ENCODE peak calls at places on chromosomes 5 and 9, in eight cellular contexts. H is GM12878, C is transverse colon, J is adrenal gland, U is HCT116, P is sigmoid colon, N is heart left ventricle, L is gastrocnemius medialis. G is an unnamed sample.
A peak's percentile ranks its signal among the peaks of the same experiment; 100 is the strongest.

GRCh38 chr5:128199104-128199503 is 115.5 kb downstream of the SLC12A2 start:
- DNase-seq in H (no peak), C (no peak), J (no peak), U (peak; percentile 51), P (no peak), N (no peak), L (peak; percentile 77), G (no peak)

GRCh38 chr9:27150758-27151431 is 41.9 kb downstream of the TEK start:
- DNase-seq in H (no peak), C (no peak), J (no peak), U (no peak), P (no peak), N (no peak), L (no peak), G (no peak)

GRCh38 chr5:149127394-149127955 is 13.8 kb upstream of the ABLIM3 start:
- DNase-seq in H (no peak), C (no peak), J (no peak), U (no peak), P (no peak), N (no peak), L (no peak), G (no peak)

GRCh38 chr9:108477538-108478006 is 378.2 kb downstream of the ACTL7B start:
- DNase-seq in H (no peak), C (peak; percentile 71), J (no peak), U (no peak), P (no peak), N (no peak), L (no peak), G (no peak)

GRCh38 chr5:18772475-18772874 is 1138.2 kb downstream of the TAF11L14 start:
- DNase-seq in H (no peak), C (no peak), J (no peak), U (no peak), P (no peak), N (no peak), L (no peak), G (no peak)

GRCh38 chr5:126965061-126965475 is 65.3 kb downstream of the MARCHF3 start:
- DNase-seq in H (peak; percentile 55), C (no peak), J (no peak), U (no peak), P (no peak), N (no peak), L (no peak), G (no peak)

GRCh38 chr9:14156046-14156445 is 157.9 kb downstream of the NFIB start:
- DNase-seq in H (peak; percentile 37), C (no peak), J (no peak), U (no peak), P (no peak), N (no peak), L (no peak), G (no peak)

GRCh38 chr5:178625679-178626483 is 969 bp downstream of the CLK4 start:
- DNase-seq in H (no peak), C (no peak), J (no peak), U (no peak), P (no peak), N (no peak), L (peak; percentile 22), G (no peak)

GRCh38 chr9:90848866-90849265 is 47.2 kb downstream of the SYK start:
- DNase-seq in H (no peak), C (no peak), J (no peak), U (no peak), P (no peak), N (no peak), L (no peak), G (no peak)

GRCh38 chr5:10503321-10503720 is 60.5 kb upstream of the ANKRD33B start:
- DNase-seq in H (no peak), C (no peak), J (no peak), U (no peak), P (no peak), N (no peak), L (no peak), G (no peak)

GRCh38 chr9:6715755-6716643 is 41.8 kb upstream of the KDM4C start:
- DNase-seq in H (peak; percentile 76), C (peak; percentile 85), J (peak; percentile 32), U (peak; percentile 56), P (peak; percentile 67), N (peak; percentile 57), L (peak; percentile 19), G (peak; percentile 73)
- TF ChIP-seq POLR2A in H (peak; percentile 97), C (peak; percentile 80), J (no peak), U (peak; percentile 42), P (no peak), N (no peak), L (no peak), G (no peak)

GRCh38 chr5:151024894-151025606 is 4.7 kb downstream of the GPX3 start:
- DNase-seq in H (no peak), C (no peak), J (no peak), U (no peak), P (no peak), N (no peak), L (no peak), G (no peak)

GRCh38 chr5:151026088-151026487 is 5.7 kb downstream of the GPX3 start:
- DNase-seq in H (no peak), C (no peak), J (no peak), U (no peak), P (no peak), N (no peak), L (peak; percentile 45), G (no peak)

GRCh38 chr5:151027961-151028479 is 7.6 kb downstream of the GPX3 start:
- DNase-seq in H (no peak), C (no peak), J (no peak), U (no peak), P (peak; percentile 74), N (no peak), L (peak; percentile 24), G (no peak)

GRCh38 chr5:151028717-151029116 is 8.3 kb downstream of the GPX3 start:
- DNase-seq in H (no peak), C (no peak), J (no peak), U (no peak), P (peak; percentile 78), N (no peak), L (peak; percentile 53), G (no peak)

DNA sequence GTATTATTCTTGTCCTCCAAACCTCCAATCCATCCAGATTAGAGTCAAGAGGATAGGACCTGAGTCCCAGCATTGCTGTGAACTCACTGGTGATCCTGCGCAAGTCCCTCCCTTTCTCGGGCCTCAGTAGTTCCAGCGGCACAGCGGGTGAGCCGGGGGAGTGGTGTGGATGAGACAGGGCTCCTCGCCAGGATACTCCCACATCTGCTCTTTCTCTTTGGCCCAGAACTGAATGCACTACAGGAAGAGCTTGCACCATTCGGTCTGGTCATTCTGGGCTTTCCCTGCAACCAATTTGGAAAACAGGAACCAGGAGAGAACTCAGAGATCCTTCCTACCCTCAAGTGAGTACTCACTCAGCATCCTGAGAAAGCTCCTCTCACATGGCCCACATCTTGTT is 6.3 kb downstream of the GPX3 start:
- DNase-seq in H (no peak), C (no peak), J (peak; percentile 49), U (no peak), P (peak; percentile 82), N (peak; percentile 66), L (peak; percentile 60), G (peak; percentile 74)
- H3K4me1 ChIP-seq in H (no peaks in the 10 kb centered on the region), C (peaks cover 18% of the 10 kb centered on the region), J (peaks cover 46% of the 10 kb centered on the region), U (no peaks in the 10 kb centered on the region), P (peaks cover 48% of the 10 kb centered on the region), N (peaks cover 94% of the 10 kb centered on the region), L (peaks cover 83% of the 10 kb centered on the region), G (peaks cover 33% of the 10 kb centered on the region)

GRCh38 chr5:73120222-73121108 is at the start of gene TMEM171:
- DNase-seq in H (no peak), C (peak; percentile 86), J (no peak), U (peak; percentile 16), P (no peak), N (no peak), L (peak; percentile 37), G (no peak)
- TF ChIP-seq POLR2A in H (no peak), C (peak; percentile 76), J (no peak), U (peak; percentile 49), P (no peak), N (no peak), L (peak; percentile 29), G (no peak)

DNA sequence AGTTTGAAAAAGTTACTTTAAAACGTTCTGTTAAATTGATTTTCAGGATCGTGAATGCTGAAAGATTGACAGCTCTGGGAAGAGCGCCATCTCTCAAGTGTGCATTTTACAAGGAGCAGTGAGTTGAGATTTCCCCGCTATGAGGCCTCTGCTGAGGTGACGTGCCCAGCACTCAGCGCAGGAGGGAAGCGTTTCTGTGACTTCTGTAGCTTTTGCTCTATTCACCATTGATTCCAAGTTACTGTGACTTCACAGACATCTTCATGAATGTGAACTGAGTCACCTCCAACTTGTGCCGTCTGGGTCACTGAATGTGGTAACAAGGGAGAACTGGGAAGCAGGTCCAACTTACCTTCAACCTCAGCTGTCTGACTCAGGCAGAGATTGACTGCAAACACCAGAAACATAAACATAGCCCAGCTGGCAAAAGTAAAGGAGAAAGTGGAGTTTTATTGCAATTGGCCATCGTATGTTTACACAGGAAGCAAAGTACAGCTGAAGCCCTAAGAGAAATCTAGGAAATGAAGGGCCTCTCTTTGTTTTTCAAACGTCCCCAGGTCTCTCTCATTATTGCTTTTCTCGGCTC is 428.8 kb upstream of the CLINT1 start:
- DNase-seq in H (no peak), C (peak; percentile 11), J (no peak), U (no peak), P (peak; percentile 79), N (no peak), L (peak; percentile 17), G (no peak)
- H3K4me1 ChIP-seq in H (no peaks in the 10 kb centered on the region), C (peaks cover 4% of the 10 kb centered on the region), J (no peaks in the 10 kb centered on the region), U (no peaks in the 10 kb centered on the region), P (peaks cover 14% of the 10 kb centered on the region), N (no peaks in the 10 kb centered on the region), L (no peaks in the 10 kb centered on the region), G (no peaks in the 10 kb centered on the region)

DNA sequence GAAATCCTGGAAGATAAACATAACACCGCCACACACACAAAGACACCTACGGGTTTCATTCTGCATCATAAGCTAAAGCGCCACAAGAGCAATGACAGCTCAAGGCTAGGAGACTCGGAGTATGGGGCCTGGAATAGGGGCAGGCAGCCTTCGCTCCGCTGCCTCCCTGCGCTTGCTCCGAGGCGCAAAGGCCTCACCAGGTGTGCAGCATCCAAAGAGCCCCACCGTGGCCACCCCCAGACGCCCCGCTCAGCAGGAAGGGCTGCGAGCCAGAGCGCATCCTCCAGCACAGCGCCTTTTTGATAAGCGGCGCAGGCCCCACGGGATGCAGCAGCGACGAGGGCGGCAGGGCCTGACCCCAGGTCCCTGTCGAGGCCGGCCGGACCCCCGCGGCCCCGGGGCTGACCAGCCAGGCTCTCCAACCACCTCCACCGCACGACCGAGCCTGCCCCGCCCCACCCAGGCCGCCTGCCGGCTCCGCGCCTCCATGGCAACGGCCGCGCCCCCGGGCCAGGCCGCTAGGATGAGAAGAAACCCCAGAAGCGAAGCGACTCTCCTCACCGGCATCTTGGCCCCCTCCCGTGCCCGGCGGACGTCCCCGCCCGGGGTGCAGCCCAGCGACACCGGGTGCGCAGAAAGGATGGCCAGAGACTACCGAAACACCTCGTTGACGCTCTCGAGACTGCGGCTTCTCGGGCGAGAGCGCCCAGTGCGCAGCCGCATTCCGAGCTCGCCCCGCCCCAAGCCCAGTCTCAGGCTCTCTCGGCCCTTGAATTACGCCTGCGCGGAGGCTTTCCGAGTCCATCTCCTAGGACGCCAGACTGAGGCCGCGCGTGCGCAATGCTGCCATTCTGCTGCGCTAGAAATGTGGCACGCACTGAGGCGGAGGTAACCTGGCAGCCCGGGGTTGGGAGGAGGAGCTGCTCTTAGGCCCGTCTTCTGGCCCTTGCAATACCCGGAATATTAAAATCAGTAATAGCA is at the start of gene KIF3A:
- DNase-seq in H (peak; percentile 94), C (peak; percentile 98), J (peak; percentile 98), U (peak; percentile 95), P (peak; percentile 98), N (peak; percentile 98), L (peak; percentile 93), G (peak; percentile 94)
- TF ChIP-seq POLR2A in H (peak; percentile 89), C (peak; percentile 38), J (peak; percentile 47), U (peak; percentile 63), P (no peak), N (no peak), L (no peak), G (no peak)